ENCODE peak calls at places on chromosomes 4 and X, in four cellular contexts. R, D, L and M are unnamed samples.
A peak's percentile ranks its signal among the peaks of the same experiment; 100 is the strongest.

GRCh38 chr4:7658297-7659204 is 223.8 kb upstream of the PSAPL1 start:
- DNase-seq in R (no peak), D (no peak), L (no peak), M (no peak)

GRCh38 chrX:48473718-48473990 is 2.3 kb upstream of the FTSJ1 start:
- DNase-seq in R (no peak), D (no peak), L (no peak), M (no peak)

GRCh38 chr4:188132232-188132631 is 7.0 kb upstream of the TRIML1 start:
- DNase-seq in R (no peak), D (no peak), L (no peak), M (no peak)

GRCh38 chr4:169205146-169205806 is 65.5 kb downstream of the SH3RF1 start:
- DNase-seq in R (no peak), D (peak; percentile 42), L (no peak), M (no peak)

GRCh38 chrX:25015486-25016360 is at the start of gene ARX:
- DNase-seq in R (peak; percentile 57), D (peak; percentile 40), L (peak; percentile 96), M (peak; percentile 62)

GRCh38 chr4:178010596-178010995 is 568.4 kb upstream of the AGA start:
- DNase-seq in R (no peak), D (no peak), L (no peak), M (no peak)

GRCh38 chr4:1451752-1452122 is 45.5 kb upstream of the NKX1-1 start:
- DNase-seq in R (no peak), D (no peak), L (no peak), M (no peak)

GRCh38 chr4:158042591-158043030 is 130.2 kb downstream of the GASK1B start:
- DNase-seq in R (no peak), D (peak; percentile 92), L (no peak), M (no peak)

GRCh38 chr4:119093042-119093827 is 42.4 kb upstream of the MYOZ2 start:
- DNase-seq in R (peak; percentile 82), D (no peak), L (no peak), M (no peak)

GRCh38 chr4:158824425-158825274 is 55.8 kb downstream of the FNIP2 start:
- DNase-seq in R (no peak), D (peak; percentile 69), L (peak; percentile 37), M (no peak)

GRCh38 chr4:9916937-9917336 is 104.4 kb downstream of the SLC2A9 start:
- DNase-seq in R (no peak), D (no peak), L (no peak), M (no peak)

GRCh38 chr4:185235480-185236154 is 26.2 kb downstream of the SNX25 start:
- DNase-seq in R (peak; percentile 36), D (no peak), L (no peak), M (no peak)

GRCh38 chrX:141982296-141982695 is 78.6 kb downstream of the MAGEC1 start:
- DNase-seq in R (no peak), D (no peak), L (no peak), M (no peak)

GRCh38 chr4:125735107-125735506 is 420.4 kb downstream of the FAT4 start:
- DNase-seq in R (peak; percentile 83), D (peak; percentile 92), L (peak; percentile 76), M (no peak)

GRCh38 chrX:53265771-53266170 is 15.6 kb downstream of the IQSEC2 start:
- DNase-seq in R (no peak), D (peak; percentile 77), L (no peak), M (no peak)

GRCh38 chr4:164304240-164304639 is 449.7 kb upstream of the SMIM31 start:
- DNase-seq in R (no peak), D (no peak), L (no peak), M (peak; percentile 15)

GRCh38 chr4:8108991-8109390 is 49.6 kb downstream of the ABLIM2 start:
- DNase-seq in R (no peak), D (no peak), L (no peak), M (no peak)

GRCh38 chr4:37825943-37826281 is 574 bp upstream of the PGM2 start:
- DNase-seq in R (no peak), D (no peak), L (no peak), M (no peak)

GRCh38 chrX:16882188-16882587 is 12.0 kb upstream of the RBBP7 start:
- DNase-seq in R (peak; percentile 21), D (no peak), L (no peak), M (no peak)

GRCh38 chr4:61753739-61754138 is 553.6 kb downstream of the ADGRL3 start:
- DNase-seq in R (no peak), D (no peak), L (no peak), M (no peak)

GRCh38 chr4:155007660-155008176 is 200.7 kb upstream of the NPY2R start:
- DNase-seq in R (no peak), D (no peak), L (no peak), M (no peak)

DNA sequence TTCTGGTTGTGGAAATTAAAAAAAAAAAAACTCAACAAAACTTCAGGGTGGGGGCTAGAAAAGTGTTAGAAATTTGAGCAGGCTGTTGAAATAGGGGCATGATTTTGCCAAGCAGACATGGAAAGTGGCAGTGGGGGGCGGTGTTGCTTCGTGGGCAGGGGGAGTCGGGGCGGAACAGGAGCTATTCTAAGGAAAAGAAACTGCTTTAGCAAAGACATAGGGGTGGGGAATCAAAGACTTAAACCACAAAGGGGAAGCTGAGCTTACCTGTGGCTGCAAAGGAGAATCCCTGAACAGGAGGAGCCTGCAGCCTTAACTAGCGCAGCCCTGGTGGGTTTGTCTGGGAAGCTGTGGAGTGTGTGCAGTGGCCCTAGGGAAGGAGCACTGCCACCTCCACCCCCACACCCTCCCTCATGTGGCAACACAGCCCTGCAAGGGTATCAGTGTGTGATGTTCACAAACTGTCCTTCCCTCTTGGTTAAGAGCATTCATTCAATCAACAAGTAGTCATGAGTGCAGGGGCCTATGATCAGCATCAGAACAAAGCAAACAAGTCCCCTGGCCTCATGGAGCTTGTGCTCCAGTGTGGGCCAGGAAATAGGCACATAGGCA is 20.5 kb downstream of the SEL1L3 start:
- DNase-seq in R (no peak), D (no peak), L (peak; percentile 7), M (peak; percentile 74)
- TF ChIP-seq CTCF in R (no peak), D (no peak), L (peak; percentile 12), M (peak; percentile 65)

GRCh38 chr4:103095080-103095479 is 4.6 kb downstream of the BDH2 start:
- DNase-seq in R (no peak), D (no peak), L (no peak), M (no peak)

GRCh38 chr4:103097112-103097511 is 2.5 kb downstream of the BDH2 start:
- DNase-seq in R (no peak), D (no peak), L (no peak), M (no peak)

GRCh38 chr4:103086565-103086964 is 10.0 kb upstream of the SLC9B2 start:
- DNase-seq in R (no peak), D (no peak), L (no peak), M (no peak)

GRCh38 chr4:103092245-103092644 is 7.4 kb downstream of the BDH2 start:
- DNase-seq in R (no peak), D (no peak), L (no peak), M (no peak)

DNA sequence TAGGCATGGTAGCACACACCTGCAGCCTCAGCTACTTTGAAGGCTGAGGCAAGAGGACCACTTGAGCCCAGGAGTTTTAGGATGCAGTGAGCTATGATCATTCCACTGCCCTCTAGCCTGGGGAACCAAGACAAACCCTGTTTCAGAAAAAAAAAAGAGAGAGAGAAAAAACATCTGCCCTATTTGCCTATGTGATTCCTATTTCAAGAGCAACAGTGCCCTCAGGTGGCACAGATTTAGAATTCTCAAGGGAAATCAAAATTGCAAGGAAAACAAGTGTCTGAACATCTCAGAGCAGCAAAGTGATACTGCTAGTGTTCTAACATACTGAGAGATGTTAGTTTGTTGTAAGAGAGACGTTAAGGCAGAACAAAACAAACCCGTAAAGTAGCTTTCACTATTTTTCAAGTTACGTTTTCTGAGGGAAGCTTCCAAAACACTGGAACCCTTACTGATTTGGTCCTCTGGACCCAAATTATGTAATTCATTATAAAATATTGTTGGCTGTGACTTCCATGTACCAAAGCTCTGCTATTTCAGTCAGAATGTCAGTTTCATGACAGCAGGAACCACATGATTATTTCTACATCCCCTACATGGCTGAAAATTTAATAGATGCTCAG is 7.9 kb downstream of the BDH2 start:
- DNase-seq in R (peak; percentile 66), D (peak; percentile 81), L (peak; percentile 59), M (peak; percentile 31)
- TF ChIP-seq CTCF in R (peak; percentile 82), D (peak; percentile 64), L (peak; percentile 43), M (peak; percentile 29)

DNA sequence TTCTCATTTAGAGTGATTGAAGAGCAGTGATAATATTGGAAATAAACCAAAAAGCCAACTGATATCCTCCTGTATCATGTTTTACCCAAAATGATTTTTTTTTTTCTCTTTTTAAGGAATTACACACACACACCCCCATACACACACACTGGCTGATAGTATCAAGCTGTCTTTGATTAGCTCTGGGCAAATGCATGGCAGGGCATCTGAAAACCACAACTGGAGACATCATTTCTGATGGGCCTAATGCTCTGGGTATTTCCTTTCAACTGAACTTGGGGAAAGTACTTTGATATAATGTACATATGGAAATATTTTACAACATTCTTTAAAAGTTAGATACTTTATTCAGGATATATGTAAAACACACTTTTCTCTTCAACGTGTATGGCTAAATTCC is 14.2 kb upstream of the OSTC start:
- DNase-seq in R (no peak), D (peak; percentile 76), L (no peak), M (no peak)
- TF ChIP-seq CTCF in R (no peak), D (no peak), L (no peak), M (no peak)

GRCh38 chrX:47200385-47201150 is 6.9 kb downstream of the UBA1 start:
- DNase-seq in R (peak; percentile 88), D (peak; percentile 88), L (no peak), M (no peak)
- TF ChIP-seq CTCF in R (no peak), D (peak; percentile 58), L (peak; percentile 5), M (no peak)